ENCODE peak calls at places on chromosomes 3 and 15, in seven cellular contexts. One of them, this sample, is unnamed.

GRCh38 chr15:26531489-26531888 is 241.4 kb downstream of the GABRB3 start:
- DNase-seq in Peyer's patch: no peak
- DNase-seq in lung: no peak
- DNase-seq in pancreas: no peak
- DNase-seq in progenitor cell of endocrine pancreas: no peak
- DNase-seq in upper lobe of left lung: no peak
- DNase-seq in epithelial cell of proximal tubule: no peak
- DNase-seq in this sample: no peak

GRCh38 chr15:23504003-23504402 is 57.0 kb upstream of the GOLGA6L2 start:
- DNase-seq in Peyer's patch: no peak
- DNase-seq in lung: no peak
- DNase-seq in pancreas: no peak
- DNase-seq in progenitor cell of endocrine pancreas: no peak
- DNase-seq in upper lobe of left lung: no peak
- DNase-seq in epithelial cell of proximal tubule: no peak
- DNase-seq in this sample: no peak

GRCh38 chr3:13712682-13713180 is 163.8 kb downstream of the FBLN2 start:
- DNase-seq in Peyer's patch: no peak
- DNase-seq in lung: peak
- DNase-seq in pancreas: no peak
- DNase-seq in progenitor cell of endocrine pancreas: peak
- DNase-seq in upper lobe of left lung: no peak
- DNase-seq in epithelial cell of proximal tubule: no peak
- DNase-seq in this sample: no peak

GRCh38 chr15:55744026-55744655 is 1.2 kb upstream of the PRTG start:
- DNase-seq in Peyer's patch: no peak
- DNase-seq in lung: no peak
- DNase-seq in pancreas: no peak
- DNase-seq in progenitor cell of endocrine pancreas: no peak
- DNase-seq in upper lobe of left lung: no peak
- DNase-seq in epithelial cell of proximal tubule: no peak
- DNase-seq in this sample: no peak

GRCh38 chr3:115800489-115801080 is 177.3 kb downstream of the GAP43 start:
- DNase-seq in Peyer's patch: no peak
- DNase-seq in lung: no peak
- DNase-seq in pancreas: no peak
- DNase-seq in progenitor cell of endocrine pancreas: no peak
- DNase-seq in upper lobe of left lung: no peak
- DNase-seq in epithelial cell of proximal tubule: no peak
- DNase-seq in this sample: no peak

GRCh38 chr3:12810013-12810780 is 13.7 kb downstream of the CAND2 start:
- DNase-seq in Peyer's patch: peak
- DNase-seq in lung: peak
- DNase-seq in pancreas: peak
- DNase-seq in progenitor cell of endocrine pancreas: peak
- DNase-seq in upper lobe of left lung: peak
- DNase-seq in epithelial cell of proximal tubule: peak
- DNase-seq in this sample: peak

GRCh38 chr3:107988464-107989156 is 102.2 kb downstream of the CD47 start:
- DNase-seq in Peyer's patch: peak
- DNase-seq in lung: peak
- DNase-seq in pancreas: peak
- DNase-seq in progenitor cell of endocrine pancreas: no peak
- DNase-seq in upper lobe of left lung: no peak
- DNase-seq in epithelial cell of proximal tubule: no peak
- DNase-seq in this sample: no peak

GRCh38 chr15:71559616-71560015 is 250.7 kb upstream of the NR2E3 start:
- DNase-seq in Peyer's patch: no peak
- DNase-seq in lung: no peak
- DNase-seq in pancreas: no peak
- DNase-seq in progenitor cell of endocrine pancreas: no peak
- DNase-seq in upper lobe of left lung: no peak
- DNase-seq in epithelial cell of proximal tubule: no peak
- DNase-seq in this sample: no peak

GRCh38 chr3:126124896-126125295 is 41.0 kb upstream of the SLC41A3 start:
- DNase-seq in Peyer's patch: peak
- DNase-seq in lung: no peak
- DNase-seq in pancreas: peak
- DNase-seq in progenitor cell of endocrine pancreas: no peak
- DNase-seq in upper lobe of left lung: no peak
- DNase-seq in epithelial cell of proximal tubule: no peak
- DNase-seq in this sample: no peak

GRCh38 chr3:120062474-120062873 is 31.8 kb downstream of the GSK3B start:
- DNase-seq in Peyer's patch: no peak
- DNase-seq in lung: no peak
- DNase-seq in pancreas: no peak
- DNase-seq in progenitor cell of endocrine pancreas: no peak
- DNase-seq in upper lobe of left lung: no peak
- DNase-seq in epithelial cell of proximal tubule: no peak
- DNase-seq in this sample: no peak

GRCh38 chr15:57298204-57298603 is 78.1 kb upstream of the CGNL1 start:
- DNase-seq in Peyer's patch: no peak
- DNase-seq in lung: no peak
- DNase-seq in pancreas: no peak
- DNase-seq in progenitor cell of endocrine pancreas: no peak
- DNase-seq in upper lobe of left lung: no peak
- DNase-seq in epithelial cell of proximal tubule: no peak
- DNase-seq in this sample: no peak

GRCh38 chr3:67381667-67382272 is 272.6 kb downstream of the SUCLG2 start:
- DNase-seq in Peyer's patch: no peak
- DNase-seq in lung: no peak
- DNase-seq in pancreas: no peak
- DNase-seq in progenitor cell of endocrine pancreas: no peak
- DNase-seq in upper lobe of left lung: no peak
- DNase-seq in epithelial cell of proximal tubule: no peak
- DNase-seq in this sample: peak

GRCh38 chr3:48406443-48407431 is 23.1 kb downstream of the PLXNB1 start:
- DNase-seq in Peyer's patch: no peak
- DNase-seq in lung: no peak
- DNase-seq in pancreas: peak
- DNase-seq in progenitor cell of endocrine pancreas: peak
- DNase-seq in upper lobe of left lung: no peak
- DNase-seq in epithelial cell of proximal tubule: no peak
- DNase-seq in this sample: no peak

GRCh38 chr3:128436214-128436613 is 30.5 kb downstream of the DNAJB8 start:
- DNase-seq in Peyer's patch: no peak
- DNase-seq in lung: no peak
- DNase-seq in pancreas: no peak
- DNase-seq in progenitor cell of endocrine pancreas: no peak
- DNase-seq in upper lobe of left lung: no peak
- DNase-seq in epithelial cell of proximal tubule: no peak
- DNase-seq in this sample: no peak

GRCh38 chr15:38474155-38474757 is 20.3 kb downstream of the FAM98B start:
- DNase-seq in Peyer's patch: peak
- DNase-seq in lung: no peak
- DNase-seq in pancreas: no peak
- DNase-seq in progenitor cell of endocrine pancreas: no peak
- DNase-seq in upper lobe of left lung: no peak
- DNase-seq in epithelial cell of proximal tubule: peak
- DNase-seq in this sample: no peak

DNA sequence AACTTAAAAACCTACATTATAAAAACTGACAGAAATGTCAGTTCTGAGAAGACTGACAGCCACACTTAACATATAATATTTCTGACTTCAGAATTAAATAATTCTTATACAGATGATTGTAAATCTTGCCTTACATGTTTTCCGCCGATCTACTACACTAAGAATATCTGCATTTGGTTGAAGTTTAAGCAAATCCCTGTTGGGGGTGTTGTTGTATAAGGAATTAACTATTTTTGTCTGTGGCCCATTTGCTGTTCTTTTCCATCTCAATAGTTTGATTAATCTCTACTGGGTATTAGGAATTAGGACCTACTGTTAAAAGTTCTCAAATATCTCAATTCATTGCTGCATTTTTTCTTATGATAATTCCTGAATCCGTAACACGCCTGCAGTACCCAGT is 838.3 kb upstream of the ROBO1 start:
- DNase-seq in Peyer's patch: no peak
- DNase-seq in lung: no peak
- DNase-seq in pancreas: no peak
- DNase-seq in progenitor cell of endocrine pancreas: no peak
- DNase-seq in upper lobe of left lung: no peak
- DNase-seq in epithelial cell of proximal tubule: no peak
- DNase-seq in this sample: no peak
- TF ChIP-seq CTCF in Peyer's patch: peak
- TF ChIP-seq CTCF in lung: no peak
- TF ChIP-seq CTCF in pancreas: no peak
- TF ChIP-seq CTCF in progenitor cell of endocrine pancreas: peak
- TF ChIP-seq CTCF in upper lobe of left lung: no peak
- TF ChIP-seq CTCF in epithelial cell of proximal tubule: no peak
- TF ChIP-seq CTCF in this sample: peak

GRCh38 chr15:68231102-68231818 is 1.7 kb upstream of the CLN6 start:
- DNase-seq in Peyer's patch: no peak
- DNase-seq in lung: no peak
- DNase-seq in pancreas: no peak
- DNase-seq in progenitor cell of endocrine pancreas: no peak
- DNase-seq in upper lobe of left lung: no peak
- DNase-seq in epithelial cell of proximal tubule: no peak
- DNase-seq in this sample: no peak

GRCh38 chr15:68229386-68230156 is at the start of gene CLN6:
- DNase-seq in Peyer's patch: peak
- DNase-seq in lung: peak
- DNase-seq in pancreas: peak
- DNase-seq in progenitor cell of endocrine pancreas: peak
- DNase-seq in upper lobe of left lung: peak
- DNase-seq in epithelial cell of proximal tubule: no peak
- DNase-seq in this sample: peak

GRCh38 chr15:68228143-68228970 is 1.2 kb downstream of the CLN6 start:
- DNase-seq in Peyer's patch: peak
- DNase-seq in lung: no peak
- DNase-seq in pancreas: no peak
- DNase-seq in progenitor cell of endocrine pancreas: no peak
- DNase-seq in upper lobe of left lung: no peak
- DNase-seq in epithelial cell of proximal tubule: no peak
- DNase-seq in this sample: no peak

GRCh38 chr15:68228971-68229385 is 550 bp downstream of the CLN6 start:
- DNase-seq in Peyer's patch: no peak
- DNase-seq in lung: no peak
- DNase-seq in pancreas: no peak
- DNase-seq in progenitor cell of endocrine pancreas: no peak
- DNase-seq in upper lobe of left lung: no peak
- DNase-seq in epithelial cell of proximal tubule: no peak
- DNase-seq in this sample: no peak

GRCh38 chr15:68230157-68231100 is 901 bp upstream of the CLN6 start:
- DNase-seq in Peyer's patch: peak
- DNase-seq in lung: no peak
- DNase-seq in pancreas: no peak
- DNase-seq in progenitor cell of endocrine pancreas: no peak
- DNase-seq in upper lobe of left lung: no peak
- DNase-seq in epithelial cell of proximal tubule: no peak
- DNase-seq in this sample: no peak
- TF ChIP-seq CTCF in Peyer's patch: no peak
- TF ChIP-seq CTCF in lung: no peak
- TF ChIP-seq CTCF in pancreas: no peak
- TF ChIP-seq CTCF in progenitor cell of endocrine pancreas: no peak
- TF ChIP-seq CTCF in upper lobe of left lung: no peak
- TF ChIP-seq CTCF in epithelial cell of proximal tubule: no peak
- TF ChIP-seq CTCF in this sample: no peak

GRCh38 chr3:10975695-10976234 is 16.8 kb upstream of the SLC6A1 start:
- DNase-seq in Peyer's patch: no peak
- DNase-seq in lung: no peak
- DNase-seq in pancreas: no peak
- DNase-seq in progenitor cell of endocrine pancreas: no peak
- DNase-seq in upper lobe of left lung: no peak
- DNase-seq in epithelial cell of proximal tubule: no peak
- DNase-seq in this sample: no peak

GRCh38 chr3:10972359-10972758 is 20.2 kb upstream of the SLC6A1 start:
- DNase-seq in Peyer's patch: no peak
- DNase-seq in lung: no peak
- DNase-seq in pancreas: no peak
- DNase-seq in progenitor cell of endocrine pancreas: no peak
- DNase-seq in upper lobe of left lung: no peak
- DNase-seq in epithelial cell of proximal tubule: no peak
- DNase-seq in this sample: no peak

GRCh38 chr3:10974746-10975375 is 17.7 kb upstream of the SLC6A1 start:
- DNase-seq in Peyer's patch: no peak
- DNase-seq in lung: no peak
- DNase-seq in pancreas: no peak
- DNase-seq in progenitor cell of endocrine pancreas: no peak
- DNase-seq in upper lobe of left lung: no peak
- DNase-seq in epithelial cell of proximal tubule: no peak
- DNase-seq in this sample: no peak

GRCh38 chr3:10974131-10974530 is 18.4 kb upstream of the SLC6A1 start:
- DNase-seq in Peyer's patch: no peak
- DNase-seq in lung: no peak
- DNase-seq in pancreas: no peak
- DNase-seq in progenitor cell of endocrine pancreas: no peak
- DNase-seq in upper lobe of left lung: no peak
- DNase-seq in epithelial cell of proximal tubule: no peak
- DNase-seq in this sample: no peak

GRCh38 chr3:10973196-10973595 is 19.4 kb upstream of the SLC6A1 start:
- DNase-seq in Peyer's patch: no peak
- DNase-seq in lung: no peak
- DNase-seq in pancreas: no peak
- DNase-seq in progenitor cell of endocrine pancreas: no peak
- DNase-seq in upper lobe of left lung: no peak
- DNase-seq in epithelial cell of proximal tubule: no peak
- DNase-seq in this sample: no peak
- TF ChIP-seq CTCF in Peyer's patch: no peak
- TF ChIP-seq CTCF in lung: no peak
- TF ChIP-seq CTCF in pancreas: no peak
- TF ChIP-seq CTCF in progenitor cell of endocrine pancreas: no peak
- TF ChIP-seq CTCF in upper lobe of left lung: no peak
- TF ChIP-seq CTCF in epithelial cell of proximal tubule: no peak
- TF ChIP-seq CTCF in this sample: no peak

GRCh38 chr3:16675805-16676204 is 70.6 kb upstream of the DAZL start:
- DNase-seq in Peyer's patch: no peak
- DNase-seq in lung: no peak
- DNase-seq in pancreas: no peak
- DNase-seq in progenitor cell of endocrine pancreas: no peak
- DNase-seq in upper lobe of left lung: no peak
- DNase-seq in epithelial cell of proximal tubule: no peak
- DNase-seq in this sample: no peak

GRCh38 chr3:16671690-16672089 is 66.5 kb upstream of the DAZL start:
- DNase-seq in Peyer's patch: no peak
- DNase-seq in lung: no peak
- DNase-seq in pancreas: no peak
- DNase-seq in progenitor cell of endocrine pancreas: no peak
- DNase-seq in upper lobe of left lung: no peak
- DNase-seq in epithelial cell of proximal tubule: no peak
- DNase-seq in this sample: no peak

GRCh38 chr3:16670191-16670590 is 65.0 kb upstream of the DAZL start:
- DNase-seq in Peyer's patch: no peak
- DNase-seq in lung: no peak
- DNase-seq in pancreas: no peak
- DNase-seq in progenitor cell of endocrine pancreas: no peak
- DNase-seq in upper lobe of left lung: no peak
- DNase-seq in epithelial cell of proximal tubule: no peak
- DNase-seq in this sample: no peak

GRCh38 chr3:16668776-16669545 is 63.7 kb upstream of the DAZL start:
- DNase-seq in Peyer's patch: no peak
- DNase-seq in lung: no peak
- DNase-seq in pancreas: no peak
- DNase-seq in progenitor cell of endocrine pancreas: no peak
- DNase-seq in upper lobe of left lung: no peak
- DNase-seq in epithelial cell of proximal tubule: no peak
- DNase-seq in this sample: no peak

DNA sequence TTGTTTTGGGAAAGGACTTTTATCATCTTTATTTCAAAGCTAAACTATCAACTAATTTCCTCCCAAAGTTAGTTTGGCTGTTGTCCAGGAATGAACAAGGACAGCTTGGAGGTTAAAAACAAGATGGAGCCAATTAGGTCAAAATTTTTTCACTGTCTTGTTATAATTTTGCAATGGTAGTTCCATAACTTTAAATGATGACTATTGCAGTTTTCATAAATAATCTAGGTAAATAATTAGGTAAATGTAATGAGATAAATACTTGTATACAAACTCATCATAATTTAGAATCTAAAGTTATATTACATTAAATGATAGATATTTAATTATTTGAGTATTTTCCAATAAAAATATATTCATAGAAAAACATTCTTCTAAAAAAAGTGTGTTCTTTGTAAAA is 68.3 kb upstream of the DAZL start:
- DNase-seq in Peyer's patch: no peak
- DNase-seq in lung: no peak
- DNase-seq in pancreas: no peak
- DNase-seq in progenitor cell of endocrine pancreas: no peak
- DNase-seq in upper lobe of left lung: no peak
- DNase-seq in epithelial cell of proximal tubule: no peak
- DNase-seq in this sample: no peak
- TF ChIP-seq CTCF in Peyer's patch: no peak
- TF ChIP-seq CTCF in lung: no peak
- TF ChIP-seq CTCF in pancreas: no peak
- TF ChIP-seq CTCF in progenitor cell of endocrine pancreas: no peak
- TF ChIP-seq CTCF in upper lobe of left lung: no peak
- TF ChIP-seq CTCF in epithelial cell of proximal tubule: no peak
- TF ChIP-seq CTCF in this sample: no peak